ENCODE peak calls at places on chromosomes 1 and 21, in six cellular contexts. R is neuronal stem cell, V is progenitor cell of endocrine pancreas, Y is tibial nerve, H is KG1, O is iPS-NIHi11. B is an unnamed sample.

GRCh38 chr1:47843781-47844555 is 153.2 kb downstream of the TRABD2B start:
- DNase-seq in Y (no peak), O (no peak), R (no peak), H (no peak), V (no peak), B (no peak)

GRCh38 chr1:12124693-12125421 is 41.9 kb upstream of the TNFRSF1B start:
- DNase-seq in Y (peak), O (peak), V (peak), H (peak), R (peak), B (peak)

GRCh38 chr1:169484683-169485426 is 889 bp downstream of the SLC19A2 start:
- DNase-seq in H (peak), V (peak), Y (peak), R (peak), O (peak), B (peak)

GRCh38 chr21:37574316-37574715 is 207.7 kb downstream of the DYRK1A start:
- DNase-seq in V (no peak), R (no peak), Y (no peak), H (no peak), O (no peak), B (no peak)

GRCh38 chr1:5901150-5901549 is 91.1 kb downstream of the NPHP4 start:
- DNase-seq in R (no peak), Y (no peak), H (no peak), O (no peak), V (no peak), B (no peak)

GRCh38 chr1:46725736-46726108 is 6.8 kb upstream of the EFCAB14 start:
- DNase-seq in R (no peak), Y (no peak), V (no peak), O (no peak), H (no peak), B (no peak)

GRCh38 chr1:56911539-56911938 is 54.3 kb downstream of the C8B start:
- DNase-seq in V (no peak), O (no peak), Y (no peak), H (no peak), R (no peak), B (no peak)

GRCh38 chr1:117606608-117607261 is 887 bp downstream of the TENT5C start:
- DNase-seq in O (no peak), H (no peak), R (peak), V (peak), Y (no peak), B (peak)

GRCh38 chr1:241323510-241323909 is 33.5 kb downstream of the RGS7 start:
- DNase-seq in R (peak), H (peak), O (peak), Y (no peak), V (peak), B (no peak)

GRCh38 chr1:174000274-174000852 is 21.8 kb downstream of the RC3H1 start:
- DNase-seq in V (no peak), Y (no peak), R (no peak), O (no peak), H (no peak), B (no peak)

GRCh38 chr1:18110968-18111367 is 3.4 kb downstream of the IGSF21 start:
- DNase-seq in Y (no peak), R (no peak), O (peak), V (no peak), H (no peak), B (peak)

GRCh38 chr1:23910553-23911246 is 2.5 kb downstream of the CNR2 start:
- DNase-seq in O (no peak), Y (no peak), R (no peak), H (no peak), V (no peak), B (no peak)

GRCh38 chr1:230340778-230341546 is 85.2 kb downstream of the PGBD5 start:
- DNase-seq in R (no peak), O (no peak), V (no peak), H (no peak), Y (no peak), B (no peak)

GRCh38 chr1:243292117-243292516 is 36.3 kb downstream of the SDCCAG8 start:
- DNase-seq in Y (no peak), V (no peak), O (no peak), H (no peak), R (no peak), B (no peak)